ENCODE peak calls at places on chromosomes 3 and 15, in four cellular contexts. One of them, this sample, is unnamed.

GRCh38 chr15:101242160-101242998 is 9.5 kb downstream of the CHSY1 start:
- DNase-seq in germinal center: peak; percentile 72
- DNase-seq in coronary artery: no peak
- DNase-seq in GM03348: peak; percentile 24
- DNase-seq in this sample: peak; percentile 55

GRCh38 chr3:100875239-100875638 is 118.0 kb downstream of the ABI3BP start:
- DNase-seq in coronary artery: no peak
- DNase-seq in GM03348: peak; percentile 19
- DNase-seq in germinal center: no peak
- DNase-seq in this sample: peak; percentile 82

GRCh38 chr15:78358114-78358513 is 18.0 kb downstream of the CRABP1 start:
- DNase-seq in germinal center: no peak
- DNase-seq in GM03348: no peak
- DNase-seq in coronary artery: no peak
- DNase-seq in this sample: no peak

GRCh38 chr3:23183731-23184130 is 19.4 kb upstream of the UBE2E2 start:
- DNase-seq in germinal center: no peak
- DNase-seq in GM03348: peak; percentile 65
- DNase-seq in coronary artery: no peak
- DNase-seq in this sample: peak; percentile 59

GRCh38 chr3:127680146-127680661 is 7.5 kb downstream of the ABTB1 start:
- DNase-seq in coronary artery: peak; percentile 47
- DNase-seq in GM03348: no peak
- DNase-seq in germinal center: no peak
- DNase-seq in this sample: no peak

GRCh38 chr15:60548101-60548500 is 69.2 kb upstream of the ICE2 start:
- DNase-seq in germinal center: no peak
- DNase-seq in GM03348: no peak
- DNase-seq in coronary artery: no peak
- DNase-seq in this sample: no peak

GRCh38 chr3:50600841-50601591 is 10.6 kb downstream of the CISH start:
- DNase-seq in coronary artery: peak; percentile 98
- DNase-seq in germinal center: peak; percentile 28
- DNase-seq in GM03348: peak; percentile 95
- DNase-seq in this sample: peak; percentile 91

GRCh38 chr3:120764206-120764605 is 21.7 kb downstream of the GTF2E1 start:
- DNase-seq in GM03348: no peak
- DNase-seq in germinal center: no peak
- DNase-seq in coronary artery: no peak
- DNase-seq in this sample: no peak

GRCh38 chr15:52295421-52295991 is at the start of gene MYO5C:
- DNase-seq in coronary artery: no peak
- DNase-seq in germinal center: peak; percentile 47
- DNase-seq in GM03348: peak; percentile 26
- DNase-seq in this sample: peak; percentile 50

GRCh38 chr3:76726034-76726433 is 313.9 kb upstream of the ROBO2 start:
- DNase-seq in coronary artery: no peak
- DNase-seq in GM03348: no peak
- DNase-seq in germinal center: no peak
- DNase-seq in this sample: no peak

GRCh38 chr3:52678265-52678927 is 7.3 kb downstream of the PBRM1 start:
- DNase-seq in GM03348: no peak
- DNase-seq in coronary artery: no peak
- DNase-seq in germinal center: no peak
- DNase-seq in this sample: no peak

GRCh38 chr3:183807329-183807728 is 18.0 kb downstream of the MAP6D1 start:
- DNase-seq in germinal center: no peak
- DNase-seq in coronary artery: no peak
- DNase-seq in GM03348: no peak
- DNase-seq in this sample: no peak

GRCh38 chr3:135328036-135328435 is 533.0 kb downstream of the EPHB1 start:
- DNase-seq in GM03348: no peak
- DNase-seq in coronary artery: no peak
- DNase-seq in germinal center: no peak
- DNase-seq in this sample: no peak

GRCh38 chr3:134663646-134664456 is 13.0 kb upstream of the KY start:
- DNase-seq in coronary artery: peak; percentile 67
- DNase-seq in GM03348: peak; percentile 64
- DNase-seq in germinal center: no peak
- DNase-seq in this sample: peak; percentile 17

GRCh38 chr15:91302588-91303439 is 202.8 kb downstream of the SV2B start:
- DNase-seq in GM03348: peak; percentile 86
- DNase-seq in coronary artery: no peak
- DNase-seq in germinal center: peak; percentile 50
- DNase-seq in this sample: peak; percentile 54

GRCh38 chr15:29045717-29046116 is 159.9 kb downstream of the APBA2 start:
- DNase-seq in germinal center: no peak
- DNase-seq in GM03348: no peak
- DNase-seq in coronary artery: no peak
- DNase-seq in this sample: peak; percentile 41

GRCh38 chr3:73056365-73057150 is 4.9 kb upstream of the EBLN2 start:
- DNase-seq in GM03348: peak; percentile 47
- DNase-seq in coronary artery: no peak
- DNase-seq in germinal center: peak; percentile 10
- DNase-seq in this sample: peak; percentile 65

GRCh38 chr3:17927036-17927435 is 184.6 kb upstream of the TBC1D5 start:
- DNase-seq in coronary artery: no peak
- DNase-seq in germinal center: no peak
- DNase-seq in GM03348: no peak
- DNase-seq in this sample: no peak

GRCh38 chr3:183460059-183461052 is 31.9 kb upstream of the MCF2L2 start:
- DNase-seq in germinal center: no peak
- DNase-seq in GM03348: no peak
- DNase-seq in coronary artery: no peak
- DNase-seq in this sample: peak; percentile 89

GRCh38 chr3:183698760-183699159 is 1.2 kb downstream of the YEATS2 start:
- DNase-seq in GM03348: peak; percentile 37
- DNase-seq in coronary artery: no peak
- DNase-seq in germinal center: peak; percentile 55
- DNase-seq in this sample: peak; percentile 31

GRCh38 chr3:137105277-137105977 is 147.6 kb downstream of the IL20RB start:
- DNase-seq in GM03348: peak; percentile 65
- DNase-seq in coronary artery: no peak
- DNase-seq in germinal center: peak; percentile 33
- DNase-seq in this sample: peak; percentile 55

GRCh38 chr3:151394611-151395010 is 10.1 kb upstream of the P2RY12 start:
- DNase-seq in coronary artery: no peak
- DNase-seq in GM03348: no peak
- DNase-seq in germinal center: no peak
- DNase-seq in this sample: peak; percentile 69